ENCODE peak calls at places on chromosomes 13 and 19, in ten cellular contexts. G is CD4-positive, alpha-beta T cell; U is naive thymus-derived CD4-positive, alpha-beta T cell; I is vagina; K is aorta; C is CD4-positive, CD25-positive, alpha-beta regulatory T cell; Q is breast epithelium; F is left ventricle myocardium inferior; L is cardiac muscle cell; Y is heart left ventricle. S is an unnamed sample.
A peak's percentile ranks its signal among the peaks of the same experiment; 100 is the strongest.

GRCh38 chr13:24043590-24044350 is 116.8 kb upstream of the SPATA13 start:
- DNase-seq in G (no peak), U (no peak), I (no peak), K (no peak), C (no peak), Q (no peak), F (no peak), L (no peak), Y (no peak), S (no peak)

GRCh38 chr19:35033067-35034004 is 3.1 kb downstream of the SCN1B start:
- DNase-seq in G (no peak), U (no peak), I (no peak), K (no peak), C (no peak), Q (no peak), F (no peak), L (no peak), Y (no peak), S (no peak)

GRCh38 chr19:49469828-49470614 is 4.0 kb upstream of the FLT3LG start:
- DNase-seq in G (peak; percentile 54), U (peak; percentile 58), I (no peak), K (peak; percentile 61), C (peak; percentile 91), Q (no peak), F (no peak), L (no peak), Y (peak; percentile 77), S (no peak)

GRCh38 chr13:39411501-39411900 is 191.5 kb downstream of the LHFPL6 start:
- DNase-seq in G (no peak), U (no peak), I (no peak), K (no peak), C (no peak), Q (no peak), F (no peak), L (no peak), Y (no peak), S (no peak)

GRCh38 chr19:47447470-47448359 is 24.0 kb downstream of the SLC8A2 start:
- DNase-seq in G (peak; percentile 28), U (peak; percentile 62), I (no peak), K (no peak), C (peak; percentile 58), Q (no peak), F (peak; percentile 25), L (peak; percentile 87), Y (peak; percentile 63), S (no peak)

GRCh38 chr19:24003537-24003936 is 83.5 kb upstream of the ZNF254 start:
- DNase-seq in G (no peak), U (no peak), I (no peak), K (no peak), C (no peak), Q (no peak), F (no peak), L (no peak), Y (no peak), S (no peak)

GRCh38 chr19:986083-986482 is 1.9 kb downstream of the WDR18 start:
- DNase-seq in G (no peak), U (no peak), I (no peak), K (peak; percentile 44), C (no peak), Q (no peak), F (no peak), L (no peak), Y (no peak), S (no peak)

GRCh38 chr13:37475966-37476365 is 122.6 kb downstream of the POSTN start:
- DNase-seq in G (no peak), U (no peak), I (no peak), K (no peak), C (no peak), Q (no peak), F (no peak), L (no peak), Y (no peak), S (no peak)

GRCh38 chr19:30941591-30941990 is 407.6 kb downstream of the TSHZ3 start:
- DNase-seq in G (no peak), U (no peak), I (peak; percentile 10), K (no peak), C (no peak), Q (no peak), F (no peak), L (no peak), Y (no peak), S (no peak)

GRCh38 chr19:4715529-4716221 is 8.0 kb downstream of the DPP9 start:
- DNase-seq in G (no peak), U (no peak), I (no peak), K (peak; percentile 86), C (no peak), Q (peak; percentile 67), F (no peak), L (no peak), Y (no peak), S (no peak)

GRCh38 chr19:39752795-39753194 is 15.0 kb upstream of the CLC start:
- DNase-seq in G (no peak), U (no peak), I (no peak), K (no peak), C (no peak), Q (no peak), F (no peak), L (no peak), Y (no peak), S (no peak)

GRCh38 chr19:54084410-54084809 is 3.2 kb upstream of the TARM1 start:
- DNase-seq in G (no peak), U (no peak), I (no peak), K (no peak), C (no peak), Q (no peak), F (no peak), L (no peak), Y (no peak), S (no peak)

GRCh38 chr13:112325941-112326645 is 50.1 kb upstream of the SPACA7 start:
- DNase-seq in G (no peak), U (no peak), I (no peak), K (no peak), C (no peak), Q (no peak), F (peak; percentile 38), L (peak; percentile 19), Y (no peak), S (no peak)

GRCh38 chr13:30892966-30893365 is 13.1 kb upstream of the MEDAG start:
- DNase-seq in G (no peak), U (no peak), I (no peak), K (peak; percentile 79), C (no peak), Q (no peak), F (no peak), L (peak; percentile 42), Y (no peak), S (no peak)
- H3K27ac ChIP-seq in G (no peak overlapping the region), U (no peak overlapping the region), I (no peak overlapping the region), K (no peak overlapping the region), C (no peak overlapping the region), Q (no peak overlapping the region), F (no peak overlapping the region), L (no peak overlapping the region), Y (no peak overlapping the region), S (no peak overlapping the region)

DNA sequence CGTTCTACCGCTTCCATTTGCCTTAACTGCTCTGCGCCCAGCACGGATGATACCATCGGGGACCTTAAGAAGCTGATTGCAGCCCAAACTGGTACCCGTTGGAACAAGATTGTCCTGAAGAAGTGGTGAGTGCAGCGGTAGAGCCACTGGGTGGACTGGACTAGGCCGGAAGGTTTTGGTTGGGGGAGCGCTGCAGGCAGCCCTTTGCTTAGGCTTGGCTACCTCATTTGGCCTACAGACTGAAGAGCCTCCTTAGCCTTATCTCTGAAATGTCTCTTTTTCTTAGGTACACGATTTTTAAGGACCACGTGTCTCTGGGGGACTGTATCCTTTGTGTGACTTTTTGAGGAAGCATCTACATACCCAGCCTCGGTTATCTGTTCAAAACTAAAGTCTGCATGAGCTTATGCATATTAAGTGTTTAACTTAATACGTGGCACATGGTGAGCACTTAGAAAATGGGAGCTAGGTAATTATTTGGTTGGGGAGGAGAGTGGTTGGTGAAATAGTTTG is 889 bp downstream of the UBL5 start:
- DNase-seq in G (no peak), U (no peak), I (no peak), K (no peak), C (no peak), Q (no peak), F (no peak), L (no peak), Y (no peak), S (no peak)
- H3K27ac ChIP-seq in G (no peak overlapping the region), U (peak overlapping the region; percentile 87), I (peak overlapping the region; percentile 79), K (no peak overlapping the region), C (no peak overlapping the region), Q (peak overlapping the region; percentile 86), F (peak overlapping the region; percentile 85), L (peak overlapping the region; percentile 81), Y (peak overlapping the region; percentile 83), S (no peak overlapping the region)

GRCh38 chr13:77596777-77597176 is 61.3 kb downstream of the SCEL start:
- DNase-seq in G (no peak), U (no peak), I (no peak), K (no peak), C (no peak), Q (no peak), F (no peak), L (no peak), Y (no peak), S (no peak)

GRCh38 chr13:77599351-77599750 is 63.8 kb downstream of the SCEL start:
- DNase-seq in G (no peak), U (no peak), I (no peak), K (no peak), C (no peak), Q (no peak), F (no peak), L (no peak), Y (no peak), S (no peak)

GRCh38 chr13:77595166-77595810 is 59.8 kb downstream of the SCEL start:
- DNase-seq in G (no peak), U (no peak), I (no peak), K (no peak), C (no peak), Q (no peak), F (no peak), L (no peak), Y (no peak), S (no peak)
- H3K27ac ChIP-seq in G (no peak overlapping the region), U (no peak overlapping the region), I (no peak overlapping the region), K (no peak overlapping the region), C (no peak overlapping the region), Q (no peak overlapping the region), F (no peak overlapping the region), L (no peak overlapping the region), Y (no peak overlapping the region), S (no peak overlapping the region)

DNA sequence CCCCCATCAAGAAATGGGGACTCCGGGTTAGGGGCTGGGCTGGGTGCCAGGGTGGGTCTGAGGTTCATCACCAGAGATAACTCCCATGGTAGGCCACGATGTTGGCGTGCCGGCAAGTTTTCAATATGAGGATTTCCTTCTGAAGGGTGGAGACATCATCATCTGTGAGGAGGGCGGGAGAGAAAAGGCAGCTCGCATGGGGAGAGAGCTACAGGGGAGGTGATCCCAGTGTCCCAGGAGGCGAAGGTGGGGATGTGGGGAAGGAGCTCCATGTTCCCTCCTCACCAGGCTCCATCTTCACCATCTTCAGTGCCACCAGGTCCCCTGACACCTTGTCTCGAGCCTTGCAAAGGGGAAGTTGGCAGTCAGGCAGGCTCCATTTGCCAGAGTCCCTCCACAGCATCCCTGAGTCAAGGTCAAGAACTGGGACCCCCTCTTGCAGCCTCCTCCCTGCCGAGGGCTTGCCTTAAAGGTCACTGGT is 430 bp downstream of the MAP4K1 start:
- DNase-seq in G (no peak), U (peak; percentile 12), I (no peak), K (no peak), C (peak; percentile 39), Q (no peak), F (no peak), L (no peak), Y (no peak), S (no peak)
- H3K27ac ChIP-seq in G (peak overlapping the region; percentile 65), U (peak overlapping the region; percentile 99), I (no peak overlapping the region), K (no peak overlapping the region), C (peak overlapping the region; percentile 92), Q (no peak overlapping the region), F (peak overlapping the region; percentile 92), L (no peak overlapping the region), Y (peak overlapping the region; percentile 69), S (no peak overlapping the region)

GRCh38 chr13:109072505-109072904 is 443.1 kb downstream of the MYO16 start:
- DNase-seq in G (no peak), U (no peak), I (no peak), K (no peak), C (no peak), Q (no peak), F (no peak), L (no peak), Y (no peak), S (no peak)
- H3K27ac ChIP-seq in G (no peak overlapping the region), U (no peak overlapping the region), I (no peak overlapping the region), K (no peak overlapping the region), C (no peak overlapping the region), Q (no peak overlapping the region), F (no peak overlapping the region), L (no peak overlapping the region), Y (no peak overlapping the region), S (no peak overlapping the region)

S was measured in iPS DF 6.9.